ENCODE peak calls at places on chromosomes 4 and X, in seven cellular contexts. Y, O, X, T, A, P and D are unnamed samples.

GRCh38 chrX:1592128-1592862 is 891 bp downstream of the AKAP17A start:
- DNase-seq in O (peak; percentile 72), X (peak; percentile 26), Y (no peak), A (no peak), T (no peak), P (peak; percentile 67), D (peak; percentile 60)

GRCh38 chrX:23699636-23700194 is 32.4 kb downstream of the PRDX4 start:
- DNase-seq in X (no peak), A (no peak), T (peak; percentile 0), P (peak; percentile 33), O (no peak), Y (no peak), D (peak; percentile 2)

GRCh38 chr4:41160856-41161255 is 53.5 kb downstream of the APBB2 start:
- DNase-seq in A (no peak), Y (no peak), O (no peak), P (no peak), T (no peak), X (peak; percentile 68), D (no peak)

GRCh38 chr4:85084371-85085170 is 118.1 kb upstream of the WDFY3 start:
- DNase-seq in O (no peak), X (peak; percentile 64), P (peak; percentile 82), A (peak; percentile 15), T (no peak), Y (no peak), D (peak; percentile 91)

GRCh38 chr4:71389149-71389840 is 50.5 kb downstream of the SLC4A4 start:
- DNase-seq in X (peak; percentile 67), P (no peak), A (no peak), O (no peak), T (no peak), Y (no peak), D (no peak)

GRCh38 chr4:32931475-32931874 is 2211.3 kb downstream of the PCDH7 start:
- DNase-seq in A (no peak), O (no peak), P (no peak), T (no peak), X (no peak), Y (no peak), D (no peak)

GRCh38 chr4:129167640-129168260 is 71.8 kb downstream of the C4orf33 start:
- DNase-seq in A (no peak), X (no peak), O (no peak), T (no peak), P (no peak), Y (peak; percentile 18), D (peak; percentile 10)

GRCh38 chrX:153736071-153736820 is 11.6 kb downstream of the ABCD1 start:
- DNase-seq in T (no peak), X (no peak), P (peak; percentile 7), A (no peak), Y (no peak), O (no peak), D (no peak)

GRCh38 chr4:3529363-3529762 is 2.9 kb downstream of the LRPAP1 start:
- DNase-seq in A (no peak), O (peak; percentile 78), T (no peak), Y (peak; percentile 62), P (peak; percentile 53), X (no peak), D (peak; percentile 43)

GRCh38 chr4:150547154-150547838 is 34.7 kb upstream of the MAB21L2 start:
- DNase-seq in Y (no peak), A (no peak), P (no peak), O (no peak), X (no peak), T (no peak), D (no peak)

GRCh38 chrX:43560247-43560946 is 95.7 kb upstream of the MAOA start:
- DNase-seq in P (no peak), T (no peak), Y (no peak), A (no peak), O (no peak), X (no peak), D (no peak)

GRCh38 chrX:19852014-19853005 is 35.1 kb downstream of the SH3KBP1 start:
- DNase-seq in Y (peak; percentile 46), P (no peak), T (no peak), A (no peak), O (no peak), X (peak; percentile 67), D (peak; percentile 74)

GRCh38 chrX:126900937-126901336 is 81.4 kb downstream of the PRR32 start:
- DNase-seq in O (no peak), A (no peak), X (no peak), T (no peak), P (no peak), Y (peak; percentile 34), D (no peak)

GRCh38 chr4:110224142-110224541 is 25.7 kb upstream of the ELOVL6 start:
- DNase-seq in T (no peak), A (no peak), Y (no peak), P (no peak), X (no peak), O (no peak), D (no peak)

GRCh38 chr4:41256740-41257256 is at the start of gene UCHL1:
- DNase-seq in A (peak; percentile 81), Y (peak; percentile 46), X (peak; percentile 89), T (peak; percentile 82), O (no peak), P (no peak), D (peak; percentile 96)

GRCh38 chrX:46029777-46030176 is 515.4 kb downstream of the ZNF674 start:
- DNase-seq in X (peak; percentile 3), A (no peak), T (no peak), O (no peak), P (no peak), Y (no peak), D (no peak)

GRCh38 chr4:151055539-151055938 is 40.5 kb upstream of the LRBA start:
- DNase-seq in O (no peak), T (no peak), X (peak; percentile 23), A (no peak), Y (no peak), P (no peak), D (no peak)

GRCh38 chr4:185479507-185479971 is 8.0 kb upstream of the CCDC110 start:
- DNase-seq in P (no peak), A (no peak), X (no peak), T (no peak), Y (no peak), O (no peak), D (no peak)

GRCh38 chrX:77510007-77510406 is 62.8 kb downstream of the FGF16 start:
- DNase-seq in T (no peak), P (no peak), X (no peak), Y (no peak), A (no peak), O (no peak), D (no peak)

GRCh38 chr4:83852085-83852451 is 316.2 kb downstream of the GPAT3 start:
- DNase-seq in O (no peak), Y (no peak), A (no peak), T (no peak), X (peak; percentile 85), P (no peak), D (peak; percentile 61)

GRCh38 chr4:10104991-10105276 is 11.7 kb downstream of the WDR1 start:
- DNase-seq in O (no peak), T (no peak), P (no peak), Y (no peak), X (no peak), A (no peak), D (no peak)

GRCh38 chrX:12065251-12065650 is 73.0 kb upstream of the FRMPD4 start:
- DNase-seq in X (peak; percentile 30), P (peak; percentile 43), A (no peak), O (no peak), Y (no peak), T (peak; percentile 5), D (peak; percentile 35)

GRCh38 chr4:137533855-137534254 is 1.6 kb upstream of the PCDH18 start:
- DNase-seq in A (no peak), Y (no peak), P (no peak), T (no peak), X (no peak), O (no peak), D (no peak)

GRCh38 chrX:8027876-8028275 is 100.7 kb upstream of the PNPLA4 start:
- DNase-seq in T (no peak), O (no peak), A (no peak), Y (no peak), X (no peak), P (no peak), D (no peak)

GRCh38 chr4:18020145-18020670 is 1.3 kb downstream of the LCORL start:
- DNase-seq in X (peak; percentile 11), P (peak; percentile 65), A (peak; percentile 7), O (no peak), T (no peak), Y (no peak), D (peak; percentile 15)

GRCh38 chr4:57078685-57079521 is 31.3 kb downstream of the IGFBP7 start:
- DNase-seq in A (no peak), X (no peak), T (no peak), Y (peak; percentile 47), P (no peak), O (no peak), D (peak; percentile 97)

GRCh38 chrX:49058794-49059193 is at the start of gene CCDC120:
- DNase-seq in A (peak; percentile 72), O (peak; percentile 75), P (no peak), T (no peak), X (no peak), Y (no peak), D (no peak)